ENCODE peak calls at places on chromosome 15, in four cellular contexts. D, T, M and X are unnamed samples.

GRCh38 chr15:68816795-68817303 is 3.8 kb downstream of the ANP32A start:
- DNase-seq in D (peak; percentile 61), M (peak; percentile 60), T (no peak), X (no peak)

GRCh38 chr15:63583027-63583426 is 14.2 kb upstream of the FBXL22 start:
- DNase-seq in M (peak; percentile 30), T (no peak), D (peak; percentile 84), X (peak; percentile 81)

GRCh38 chr15:23869391-23869790 is 182.3 kb upstream of the NDN start:
- DNase-seq in M (no peak), D (no peak), T (no peak), X (peak; percentile 5)

GRCh38 chr15:58357529-58358476 is 74.0 kb upstream of the LIPC start:
- DNase-seq in D (peak; percentile 41), T (no peak), M (peak; percentile 39), X (no peak)

GRCh38 chr15:57439128-57440030 is 63.1 kb downstream of the CGNL1 start:
- DNase-seq in M (no peak), D (no peak), T (no peak), X (no peak)

GRCh38 chr15:66523926-66524325 is 18.8 kb downstream of the ZWILCH start:
- DNase-seq in D (no peak), T (no peak), M (no peak), X (no peak)

GRCh38 chr15:29018406-29018805 is 132.6 kb downstream of the APBA2 start:
- DNase-seq in T (no peak), D (no peak), M (no peak), X (no peak)

GRCh38 chr15:100298257-100298656 is 43.5 kb downstream of the ADAMTS17 start:
- DNase-seq in D (no peak), T (no peak), M (no peak), X (no peak)

GRCh38 chr15:35115155-35115725 is 30.1 kb upstream of the NANOGP8 start:
- DNase-seq in T (no peak), M (no peak), D (no peak), X (peak; percentile 68)

GRCh38 chr15:52078876-52079700 is 33.5 kb downstream of the BCL2L10 start:
- DNase-seq in D (peak; percentile 71), M (peak; percentile 77), T (peak; percentile 82), X (peak; percentile 55)

GRCh38 chr15:90376789-90377188 is 11.3 kb upstream of the IQGAP1 start:
- DNase-seq in T (no peak), D (no peak), M (no peak), X (no peak)

GRCh38 chr15:66803182-66803729 is 101.2 kb downstream of the SMAD6 start:
- DNase-seq in D (peak; percentile 100), M (peak; percentile 99), T (peak; percentile 97), X (peak; percentile 97)

GRCh38 chr15:41464889-41465580 is 28.6 kb upstream of the ITPKA start:
- DNase-seq in T (no peak), D (no peak), M (no peak), X (no peak)

GRCh38 chr15:49383266-49383665 is 39.8 kb upstream of the FGF7 start:
- DNase-seq in T (no peak), D (peak; percentile 54), M (peak; percentile 8), X (no peak)

GRCh38 chr15:65275104-65275727 is 11.5 kb downstream of the PARP16 start:
- DNase-seq in M (no peak), T (no peak), D (no peak), X (no peak)

GRCh38 chr15:35499723-35500122 is 46.2 kb downstream of the DPH6 start:
- DNase-seq in D (no peak), M (no peak), T (no peak), X (no peak)

GRCh38 chr15:45333550-45333949 is 44.8 kb downstream of the GATM start:
- DNase-seq in D (peak; percentile 50), M (peak; percentile 31), T (no peak), X (peak; percentile 6)

GRCh38 chr15:89504166-89504565 is 7.8 kb upstream of the RHCG start:
- DNase-seq in T (peak; percentile 27), M (no peak), D (no peak), X (no peak)

GRCh38 chr15:73741401-73741836 is 11.7 kb downstream of the INSYN1 start:
- DNase-seq in M (no peak), D (no peak), T (no peak), X (no peak)

GRCh38 chr15:88604381-88604951 is 16.7 kb upstream of the AEN start:
- DNase-seq in D (no peak), M (no peak), T (no peak), X (no peak)

GRCh38 chr15:36960179-36960946 is 140.0 kb downstream of the MEIS2 start:
- DNase-seq in M (no peak), D (no peak), T (no peak), X (no peak)

GRCh38 chr15:58227706-58228543 is 89.7 kb downstream of the AQP9 start:
- DNase-seq in M (peak; percentile 90), T (peak; percentile 83), D (peak; percentile 92), X (peak; percentile 85)

GRCh38 chr15:27183182-27183581 is 212.2 kb downstream of the GABRG3 start:
- DNase-seq in M (no peak), D (no peak), T (no peak), X (no peak)

GRCh38 chr15:90106522-90107117 is 4.4 kb upstream of the IDH2 start:
- DNase-seq in D (peak; percentile 77), M (peak; percentile 45), T (no peak), X (peak; percentile 42)

GRCh38 chr15:40420793-40421192 is 15.2 kb downstream of the IVD start:
- DNase-seq in D (no peak), T (no peak), M (no peak), X (no peak)

GRCh38 chr15:31455499-31455898 is 128.9 kb downstream of the KLF13 start:
- DNase-seq in T (no peak), M (no peak), D (no peak), X (no peak)
- TF ChIP-seq CTCF in T (no peak), M (no peak), D (no peak), X (peak; percentile 28)

GRCh38 chr15:69854521-69855171 is 243.1 kb downstream of the TLE3 start:
- DNase-seq in D (no peak), M (peak; percentile 95), T (no peak), X (peak; percentile 86)
- H3K4me3 ChIP-seq in D (no peak overlapping the region), M (no peak overlapping the region), T (no peak overlapping the region), X (no peak overlapping the region)

DNA sequence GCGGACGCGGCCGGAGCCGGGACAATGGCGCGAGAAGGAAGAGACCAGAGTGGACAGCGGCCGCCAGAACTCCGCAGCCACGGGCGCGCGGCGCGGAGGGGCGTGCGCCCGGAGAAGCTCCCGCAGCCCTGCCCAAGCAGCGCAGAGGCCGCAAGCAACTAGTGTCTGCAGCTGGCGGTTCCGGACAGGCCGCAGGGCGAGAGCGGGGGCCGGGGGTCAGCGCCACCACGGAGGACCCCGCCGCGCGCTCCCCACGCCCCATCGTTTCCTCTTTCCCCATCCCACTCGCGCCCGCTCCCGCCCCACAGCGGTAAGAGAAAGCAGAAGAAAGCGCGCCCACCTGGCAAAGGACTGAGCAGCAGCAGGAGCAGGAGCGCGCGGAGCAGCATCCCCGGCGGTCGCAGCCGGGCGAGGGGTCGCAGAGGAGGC is 440 bp downstream of the PRTG start:
- DNase-seq in D (peak; percentile 67), T (no peak), M (peak; percentile 40), X (no peak)
- TF ChIP-seq CTCF in D (no peak), T (no peak), M (no peak), X (no peak)

GRCh38 chr15:61857169-61857829 is 202.9 kb downstream of the VPS13C start:
- DNase-seq in T (no peak), M (peak; percentile 32), D (no peak), X (no peak)
- H3K4me3 ChIP-seq in T (no peak overlapping the region), M (no peak overlapping the region), D (no peak overlapping the region), X (no peak overlapping the region)

GRCh38 chr15:61195116-61196002 is 33.7 kb downstream of the RORA start:
- DNase-seq in D (peak; percentile 52), M (peak; percentile 68), T (no peak), X (peak; percentile 48)
- TF ChIP-seq CTCF in D (peak; percentile 68), M (peak; percentile 76), T (peak; percentile 46), X (peak; percentile 79)